ENCODE peak calls at places on chromosomes 3 and 15, in seven cellular contexts. C is AG04449; J is fibroblast of the aortic adventitia; R is astrocyte of the spinal cord; K is HAP-1; B is heart left ventricle; Q is CD8-positive, alpha-beta memory T cell. U is an unnamed sample.

GRCh38 chr3:127034195-127034989 is 51.5 kb downstream of the PLXNA1 start:
- DNase-seq in C (no peak), J (no peak), R (no peak), K (no peak), B (no peak), Q (no peak), U (no peak)

GRCh38 chr3:122754867-122755835 is 38.5 kb downstream of the HSPBAP1 start:
- DNase-seq in C (no peak), J (peak), R (peak), K (peak), B (no peak), Q (no peak), U (no peak)

GRCh38 chr3:99348451-99348850 is 289.9 kb upstream of the COL8A1 start:
- DNase-seq in C (no peak), J (no peak), R (no peak), K (no peak), B (no peak), Q (no peak), U (no peak)

GRCh38 chr3:125556314-125556713 is 36.3 kb upstream of the SNX4 start:
- DNase-seq in C (peak), J (peak), R (peak), K (no peak), B (no peak), Q (no peak), U (no peak)

GRCh38 chr15:44796508-44796907 is 60.2 kb downstream of the TRIM69 start:
- DNase-seq in C (no peak), J (no peak), R (no peak), K (no peak), B (no peak), Q (no peak), U (no peak)

GRCh38 chr15:62112616-62113593 is 46.1 kb downstream of the C2CD4A start:
- DNase-seq in C (peak), J (peak), R (peak), K (no peak), B (no peak), Q (no peak), U (no peak)

GRCh38 chr15:29322407-29322806 is 52.8 kb upstream of the NSMCE3 start:
- DNase-seq in C (no peak), J (peak), R (no peak), K (no peak), B (no peak), Q (no peak), U (no peak)

GRCh38 chr3:20511863-20512262 is 325.9 kb upstream of the SGO1 start:
- DNase-seq in C (peak), J (peak), R (peak), K (peak), B (no peak), Q (no peak), U (peak)

GRCh38 chr3:179760944-179761343 is 108.1 kb downstream of the USP13 start:
- DNase-seq in C (no peak), J (no peak), R (peak), K (no peak), B (no peak), Q (no peak), U (peak)

DNA sequence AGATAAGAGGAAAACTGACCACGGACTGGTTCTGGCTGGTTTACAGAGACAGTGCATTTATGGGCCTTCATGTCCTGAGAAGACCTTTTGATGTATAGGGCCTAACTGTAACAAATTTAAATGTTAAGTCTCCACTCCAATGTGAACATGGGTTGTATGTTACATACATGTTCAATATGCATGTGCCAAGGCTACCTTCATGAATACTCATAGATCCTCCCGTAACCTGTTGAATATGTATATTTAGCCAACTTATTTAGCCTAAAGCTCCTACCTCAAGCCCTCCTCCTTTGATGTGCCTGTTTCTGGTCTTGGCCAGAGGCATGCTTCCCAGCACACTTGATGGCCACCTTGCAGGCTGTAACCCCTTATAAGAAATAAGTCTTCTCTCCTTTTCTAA is at the start of gene OR5H2:
- DNase-seq in C (no peak), J (no peak), R (no peak), K (no peak), B (no peak), Q (no peak), U (no peak)
- H3K4me3 ChIP-seq in C (no peak), J (no peak), R (no peak), K (no peak), B (no peak), Q (no peak), U (no peak)

DNA sequence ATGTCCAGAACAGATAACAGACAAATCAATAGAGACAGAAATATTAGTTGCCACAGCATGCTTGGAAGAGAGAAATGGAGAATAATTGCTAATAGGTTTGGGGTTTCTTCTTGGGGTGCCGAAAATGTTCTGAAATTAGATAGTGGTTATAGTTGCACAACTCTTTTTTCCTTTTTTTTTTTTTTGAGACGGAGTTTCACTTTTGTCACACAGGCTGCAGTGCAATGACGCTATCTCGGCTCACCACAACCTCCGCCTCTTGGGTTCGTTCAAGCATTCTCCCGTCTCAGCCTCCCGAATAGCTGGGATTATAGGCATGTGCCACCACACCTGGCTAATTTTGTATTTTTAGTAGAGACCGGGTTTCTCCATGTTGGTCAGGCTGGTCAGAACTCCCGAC is 163.3 kb downstream of the PLCH1 start:
- DNase-seq in C (no peak), J (no peak), R (no peak), K (no peak), B (no peak), Q (no peak), U (no peak)
- H3K4me3 ChIP-seq in C (no peak), J (no peak), R (no peak), K (no peak), B (no peak), Q (no peak), U (no peak)

GRCh38 chr15:78069630-78070029 is 7.9 kb downstream of the TBC1D2B start:
- DNase-seq in C (no peak), J (no peak), R (no peak), K (no peak), B (no peak), Q (no peak), U (no peak)

GRCh38 chr15:78071378-78071777 is 6.1 kb downstream of the TBC1D2B start:
- DNase-seq in C (no peak), J (no peak), R (no peak), K (no peak), B (no peak), Q (no peak), U (no peak)

GRCh38 chr15:78070049-78070698 is 7.3 kb downstream of the TBC1D2B start:
- DNase-seq in C (no peak), J (no peak), R (no peak), K (no peak), B (peak), Q (no peak), U (no peak)

GRCh38 chr15:78073026-78073425 is 4.5 kb downstream of the TBC1D2B start:
- DNase-seq in C (no peak), J (peak), R (no peak), K (no peak), B (no peak), Q (no peak), U (no peak)

DNA sequence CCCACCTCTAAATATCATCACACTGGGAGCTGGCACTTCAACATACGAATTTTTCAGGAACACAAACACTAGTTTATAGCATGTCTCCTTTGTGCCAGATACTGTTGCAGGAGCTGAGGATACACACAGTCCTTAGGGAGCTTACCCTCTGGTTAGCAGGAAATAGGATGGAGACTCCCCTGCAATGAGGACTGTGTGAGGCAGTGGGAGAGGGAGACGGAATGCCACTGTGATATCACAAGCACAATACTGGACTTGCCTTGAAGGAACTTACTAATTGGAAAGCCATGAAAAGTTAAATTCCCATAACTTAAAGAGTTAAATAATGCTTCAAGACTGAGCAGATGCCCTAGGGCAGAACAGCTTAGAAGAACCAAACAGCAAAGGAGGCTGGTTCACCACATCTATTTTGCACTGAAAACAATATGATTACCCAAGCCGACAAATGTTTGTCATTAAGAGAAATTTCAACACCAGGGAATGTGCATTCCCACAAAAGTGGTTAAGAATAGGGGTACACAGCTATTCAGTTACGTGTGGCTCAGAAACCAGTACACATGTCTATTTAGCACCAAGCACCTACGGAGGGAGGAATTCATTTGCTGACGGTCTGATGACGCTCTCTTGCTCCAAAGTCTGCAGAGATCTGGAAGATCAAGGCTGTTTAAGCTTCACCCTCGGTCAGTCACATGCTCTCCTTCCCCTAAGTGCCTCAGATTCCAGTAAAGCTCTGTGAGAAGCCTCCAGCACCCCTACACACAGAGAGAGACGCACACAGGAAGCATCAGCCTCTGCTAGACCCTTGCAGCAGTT is 5.2 kb downstream of the TBC1D2B start:
- DNase-seq in C (peak), J (peak), R (peak), K (peak), B (no peak), Q (no peak), U (no peak)
- H3K4me3 ChIP-seq in C (peak), J (peak), R (no peak), K (no peak), B (peak), Q (peak), U (no peak)

GRCh38 chr3:15403965-15404364 is 23.4 kb downstream of the METTL6 start:
- DNase-seq in C (no peak), J (no peak), R (no peak), K (no peak), B (no peak), Q (no peak), U (no peak)

GRCh38 chr3:15401936-15402335 is 25.4 kb downstream of the METTL6 start:
- DNase-seq in C (no peak), J (no peak), R (no peak), K (no peak), B (no peak), Q (no peak), U (no peak)

GRCh38 chr3:15409239-15409638 is 18.1 kb downstream of the METTL6 start:
- DNase-seq in C (no peak), J (no peak), R (no peak), K (no peak), B (no peak), Q (no peak), U (no peak)

GRCh38 chr3:15405448-15406050 is 21.8 kb downstream of the METTL6 start:
- DNase-seq in C (no peak), J (peak), R (peak), K (peak), B (no peak), Q (no peak), U (no peak)

DNA sequence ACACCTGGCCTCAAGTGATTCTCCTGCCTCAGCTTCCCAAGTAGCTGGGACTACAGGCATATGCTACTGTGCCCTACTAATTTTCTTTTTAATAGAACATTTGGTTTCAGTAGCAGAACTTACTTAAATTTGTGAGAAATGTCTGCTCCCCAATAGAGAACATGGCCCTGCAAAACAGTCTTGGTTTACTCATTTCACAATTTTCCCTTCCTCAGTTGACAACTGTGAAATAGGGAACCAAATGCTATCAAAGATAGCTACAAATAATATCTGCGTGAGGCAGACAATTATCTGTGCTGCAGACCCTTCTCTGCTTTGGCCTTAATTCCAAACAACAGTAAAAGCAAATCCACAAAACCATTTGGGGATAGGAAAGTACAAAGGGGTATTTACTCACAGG is 22.6 kb downstream of the METTL6 start:
- DNase-seq in C (no peak), J (no peak), R (no peak), K (no peak), B (no peak), Q (no peak), U (no peak)
- H3K4me3 ChIP-seq in C (no peak), J (no peak), R (no peak), K (no peak), B (no peak), Q (no peak), U (no peak)

DNA sequence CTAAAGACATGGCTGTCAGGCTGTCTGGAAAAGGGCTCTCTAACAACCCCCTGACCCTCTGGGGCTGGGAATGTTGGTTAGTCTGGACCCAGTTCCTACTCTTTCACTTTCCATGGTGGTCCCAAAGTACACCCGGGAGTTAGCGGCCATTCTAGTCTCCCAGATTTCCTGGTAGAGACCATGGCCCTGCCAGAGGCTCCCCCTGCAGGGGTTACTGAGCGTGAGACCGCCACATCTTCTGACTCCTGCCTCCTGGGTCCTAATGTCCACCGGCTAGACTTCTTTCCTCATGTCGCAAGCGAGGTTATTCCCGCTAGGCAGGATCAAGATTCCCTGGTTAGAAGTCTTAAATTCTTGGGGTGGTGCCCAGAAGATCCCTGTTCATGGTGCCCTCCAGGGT is 540.0 kb upstream of the ROBO1 start:
- DNase-seq in C (no peak), J (no peak), R (no peak), K (no peak), B (no peak), Q (no peak), U (no peak)
- H3K4me3 ChIP-seq in C (no peak), J (no peak), R (no peak), K (no peak), B (no peak), Q (no peak), U (no peak)